ENCODE peak calls at places on chromosomes 2 and 18, in nine cellular contexts. O, Z, N, D, B, W, Q, G and J are unnamed samples. For H3K4me1, the result is how much of the 10 kb centered on the place peaks cover.

GRCh38 chr18:31634331-31634713 is 42.6 kb downstream of the TTR start:
- DNase-seq in D (no peak), N (no peak), B (no peak), W (no peak), Q (no peak), Z (no peak), G (no peak), O (no peak), J (no peak)

GRCh38 chr2:18369750-18370149 is 190.7 kb downstream of the RDH14 start:
- DNase-seq in W (no peak), O (no peak), N (no peak), Q (no peak), B (peak), Z (no peak), G (no peak), D (no peak), J (no peak)

GRCh38 chr18:58449366-58449935 is 179.4 kb downstream of the ALPK2 start:
- DNase-seq in W (no peak), Z (no peak), Q (no peak), G (no peak), O (no peak), B (no peak), D (no peak), N (no peak), J (peak)

GRCh38 chr18:37913051-37913450 is 347.5 kb upstream of the CELF4 start:
- DNase-seq in G (no peak), N (no peak), Q (no peak), D (no peak), Z (no peak), O (no peak), B (no peak), W (no peak), J (no peak)

GRCh38 chr18:63120541-63121059 is 199.0 kb downstream of the BCL2 start:
- DNase-seq in D (no peak), G (no peak), Z (no peak), W (no peak), B (no peak), O (no peak), N (no peak), Q (no peak), J (no peak)

GRCh38 chr18:72541871-72542690 is 2.1 kb downstream of the CBLN2 start:
- DNase-seq in N (no peak), D (no peak), O (no peak), Z (peak), B (no peak), Q (no peak), G (no peak), W (no peak), J (peak)

GRCh38 chr18:44681039-44681595 is 429 bp downstream of the SETBP1 start:
- DNase-seq in Z (no peak), N (no peak), O (no peak), W (no peak), B (no peak), D (no peak), Q (no peak), G (no peak), J (no peak)

GRCh38 chr2:135985018-135985825 is at the start of gene DARS1:
- DNase-seq in G (peak), N (peak), D (peak), O (peak), Z (peak), W (peak), Q (peak), B (peak), J (peak)

GRCh38 chr18:490624-491023 is 9.9 kb downstream of the COLEC12 start:
- DNase-seq in G (no peak), Z (no peak), Q (no peak), N (no peak), W (no peak), B (peak), O (no peak), D (no peak), J (no peak)

GRCh38 chr2:62923881-62924280 is 126.7 kb upstream of the OTX1 start:
- DNase-seq in O (no peak), B (no peak), Z (no peak), N (no peak), D (no peak), G (no peak), W (no peak), Q (no peak), J (no peak)

GRCh38 chr2:20231632-20232031 is 6.7 kb upstream of the SDC1 start:
- DNase-seq in G (no peak), Q (no peak), D (peak), O (no peak), B (no peak), W (no peak), N (no peak), Z (peak), J (peak)

DNA sequence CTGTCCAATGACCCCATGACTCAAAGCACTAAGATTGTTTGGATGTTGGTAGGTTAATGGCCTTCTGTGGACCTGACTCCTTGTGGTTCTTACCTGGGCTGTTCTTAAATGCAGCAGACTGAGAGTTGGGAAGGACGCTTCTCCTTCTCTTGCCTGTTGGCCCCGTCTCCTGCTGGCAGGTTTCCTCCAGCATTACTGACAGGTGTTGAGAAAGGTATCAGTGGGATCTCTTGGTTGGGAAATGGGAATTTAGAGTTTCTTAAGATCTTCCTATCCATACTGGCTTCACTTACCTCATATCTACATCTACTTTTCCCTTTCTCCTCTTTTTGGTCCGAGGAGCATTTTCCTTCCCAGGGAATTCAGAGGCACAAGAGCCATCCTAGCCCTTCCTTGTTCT is 57.9 kb downstream of the TET3 start:
- DNase-seq in O (no peak), G (no peak), Z (no peak), W (no peak), Q (no peak), D (no peak), B (no peak), N (no peak), J (no peak)
- H3K4me1 ChIP-seq in O (under half), G (under half), Z (under half), W (under half), Q (under half), D (under half), B (under half), N (under half), J (under half)

GRCh38 chr2:9644021-9644420 is 13.2 kb upstream of the YWHAQ start:
- DNase-seq in N (no peak), W (no peak), O (no peak), D (no peak), Q (no peak), B (no peak), G (no peak), Z (no peak), J (no peak)
- H3K27ac ChIP-seq in N (no peak), W (no peak), O (no peak), D (no peak), Q (no peak), B (no peak), G (no peak), Z (no peak), J (no peak)

DNA sequence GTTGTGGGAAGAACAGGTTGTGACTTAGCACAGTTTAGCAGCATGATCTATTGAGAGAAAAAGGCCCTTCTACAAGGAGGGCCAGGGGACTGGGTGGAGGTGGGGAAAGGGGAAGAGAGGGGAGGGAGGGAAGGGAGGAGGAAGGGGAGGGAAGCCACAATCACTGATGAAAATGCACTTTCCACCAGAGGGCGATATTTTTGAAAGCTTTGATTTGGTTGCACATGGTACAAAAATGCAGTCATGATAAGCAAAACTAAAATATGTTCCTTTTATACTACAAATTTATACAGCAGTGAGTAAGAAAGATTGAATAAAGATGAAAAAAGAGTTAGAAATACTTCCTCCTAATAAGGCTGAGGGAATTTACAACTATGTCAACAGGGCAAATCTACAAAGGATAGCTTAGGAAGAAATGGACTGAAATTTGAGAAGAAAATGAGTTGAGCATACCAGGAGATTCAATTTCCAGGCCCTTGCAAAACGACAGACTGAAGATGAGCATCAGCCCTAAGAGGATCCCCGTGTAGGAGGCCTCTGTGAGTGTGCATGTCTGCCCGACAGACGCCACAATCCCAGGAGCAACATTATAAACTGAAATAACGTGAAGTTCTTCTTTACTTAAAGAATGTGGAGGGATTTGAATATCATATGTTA is 17.2 kb downstream of the SH3YL1 start:
- DNase-seq in Z (peak), D (no peak), W (no peak), O (no peak), Q (no peak), G (no peak), N (no peak), B (peak), J (peak)
- H3K4me1 ChIP-seq in Z (under half), D (under half), W (under half), O (under half), Q (under half), G (under half), N (under half), B (under half), J (under half)

DNA sequence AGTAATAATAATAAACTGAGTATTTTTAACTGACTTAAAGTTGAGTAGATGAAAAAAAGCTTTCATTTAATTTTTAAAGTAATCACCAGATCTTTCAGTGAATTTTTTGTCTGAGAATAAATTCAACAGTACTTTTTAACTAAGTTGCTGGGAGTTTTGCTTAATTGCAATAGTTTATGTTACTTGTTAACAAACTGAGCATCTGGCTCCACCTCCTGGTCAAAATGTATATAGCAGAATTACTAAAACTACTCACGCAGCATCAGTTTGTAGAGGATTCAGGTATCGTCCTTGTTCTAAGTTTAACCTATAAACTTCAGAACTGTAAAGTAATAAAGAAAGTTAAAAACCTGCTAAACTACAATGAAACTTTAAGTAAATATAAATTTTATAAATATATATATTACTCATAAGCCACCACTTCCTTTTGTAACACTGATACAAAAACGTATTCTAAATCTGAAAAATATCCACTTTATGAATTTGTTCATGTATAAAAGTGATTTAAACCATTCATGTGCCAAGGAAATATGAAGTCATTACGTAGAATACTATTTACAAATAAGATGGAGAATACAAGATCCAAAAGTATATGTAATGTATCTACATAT is 21.3 kb downstream of the NOL10 start:
- DNase-seq in B (peak), G (no peak), W (no peak), O (no peak), Z (peak), D (no peak), Q (no peak), N (no peak), J (no peak)
- H3K27ac ChIP-seq in B (no peak), G (no peak), W (no peak), O (no peak), Z (no peak), D (no peak), Q (no peak), N (no peak), J (no peak)

GRCh38 chr2:101821059-101821805 is 123.7 kb downstream of the MAP4K4 start:
- DNase-seq in B (no peak), Q (no peak), G (no peak), N (no peak), D (no peak), Z (no peak), O (no peak), W (no peak), J (no peak)
- H3K4me1 ChIP-seq in B (under half), Q (under half), G (under half), N (half or more), D (half or more), Z (under half), O (under half), W (under half), J (under half)

GRCh38 chr2:190465060-190465459 is 56.9 kb downstream of the MFSD6 start:
- DNase-seq in Q (no peak), N (no peak), G (no peak), O (no peak), B (no peak), D (no peak), Z (no peak), W (no peak), J (no peak)

GRCh38 chr2:190466819-190467444 is 58.8 kb downstream of the MFSD6 start:
- DNase-seq in Z (no peak), B (no peak), W (no peak), O (no peak), G (no peak), Q (no peak), N (no peak), D (no peak), J (no peak)

GRCh38 chr2:190468814-190469569 is 60.8 kb downstream of the MFSD6 start:
- DNase-seq in N (peak), W (no peak), G (no peak), Q (no peak), O (peak), Z (no peak), B (peak), D (peak), J (no peak)

GRCh38 chr2:190469770-190470169 is 61.6 kb downstream of the MFSD6 start:
- DNase-seq in D (no peak), Q (no peak), G (no peak), W (no peak), B (peak), Z (no peak), N (no peak), O (no peak), J (no peak)

GRCh38 chr2:190467575-190468083 is 59.5 kb downstream of the MFSD6 start:
- DNase-seq in B (no peak), Q (no peak), D (no peak), Z (no peak), N (no peak), W (no peak), G (no peak), O (peak), J (no peak)
- H3K27ac ChIP-seq in B (no peak), Q (no peak), D (peak), Z (no peak), N (peak), W (peak), G (no peak), O (peak), J (no peak)

GRCh38 chr18:55317832-55318231 is 270.2 kb downstream of the TCF4 start:
- DNase-seq in W (no peak), Q (no peak), N (no peak), D (no peak), O (no peak), B (no peak), Z (no peak), G (no peak), J (no peak)

GRCh38 chr18:55318864-55319516 is 269.0 kb downstream of the TCF4 start:
- DNase-seq in G (no peak), W (no peak), Z (no peak), D (no peak), O (no peak), N (no peak), B (peak), Q (no peak), J (no peak)

GRCh38 chr18:55316615-55317184 is 271.3 kb downstream of the TCF4 start:
- DNase-seq in W (no peak), Z (no peak), Q (no peak), O (no peak), G (no peak), D (no peak), N (no peak), B (no peak), J (no peak)

GRCh38 chr18:55319517-55319905 is 268.5 kb downstream of the TCF4 start:
- DNase-seq in W (no peak), G (no peak), Q (no peak), O (no peak), B (peak), N (no peak), Z (no peak), D (no peak), J (no peak)

DNA sequence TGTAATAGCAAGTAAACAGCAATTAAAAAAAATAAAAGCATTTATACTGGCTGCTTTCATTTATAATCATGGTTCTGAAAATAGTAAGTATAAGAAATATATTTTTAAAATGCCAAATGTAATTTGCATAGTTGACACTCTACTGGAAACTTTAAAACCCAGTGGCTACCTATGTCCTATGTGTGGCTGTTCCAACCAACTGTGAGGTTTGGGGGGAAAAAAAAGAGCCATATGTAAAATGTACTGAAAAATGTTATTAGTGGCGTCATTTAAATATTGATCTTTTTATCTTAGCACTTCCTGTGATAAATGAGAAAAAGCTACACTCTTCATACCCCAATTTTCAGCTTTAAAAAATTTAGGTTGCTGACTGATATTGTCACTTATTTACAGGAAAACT is 270.7 kb downstream of the TCF4 start:
- DNase-seq in D (no peak), G (no peak), O (no peak), W (no peak), B (no peak), N (no peak), Q (no peak), Z (no peak), J (no peak)
- H3K4me1 ChIP-seq in D (half or more), G (under half), O (under half), W (under half), B (under half), N (half or more), Q (half or more), Z (half or more), J (under half)

GRCh38 chr2:191268596-191268995 is 23.4 kb downstream of the MYO1B start:
- DNase-seq in O (no peak), Z (no peak), W (no peak), G (no peak), Q (no peak), B (no peak), N (no peak), D (no peak), J (no peak)

GRCh38 chr2:191272064-191272463 is 26.9 kb downstream of the MYO1B start:
- DNase-seq in N (no peak), O (no peak), B (no peak), G (no peak), D (no peak), Z (no peak), W (no peak), Q (no peak), J (no peak)

GRCh38 chr2:191266201-191266600 is 21.0 kb downstream of the MYO1B start:
- DNase-seq in O (no peak), N (no peak), W (no peak), B (peak), Z (no peak), D (no peak), Q (no peak), G (no peak), J (no peak)

GRCh38 chr2:191274404-191274803 is 29.2 kb downstream of the MYO1B start:
- DNase-seq in O (no peak), Q (no peak), N (no peak), D (no peak), W (no peak), G (no peak), B (no peak), Z (no peak), J (no peak)

GRCh38 chr2:191270303-191271178 is 25.3 kb downstream of the MYO1B start:
- DNase-seq in D (no peak), N (no peak), Q (no peak), B (no peak), O (no peak), Z (no peak), G (no peak), W (no peak), J (no peak)
- H3K27ac ChIP-seq in D (peak), N (peak), Q (no peak), B (no peak), O (no peak), Z (no peak), G (no peak), W (peak), J (peak)

DNA sequence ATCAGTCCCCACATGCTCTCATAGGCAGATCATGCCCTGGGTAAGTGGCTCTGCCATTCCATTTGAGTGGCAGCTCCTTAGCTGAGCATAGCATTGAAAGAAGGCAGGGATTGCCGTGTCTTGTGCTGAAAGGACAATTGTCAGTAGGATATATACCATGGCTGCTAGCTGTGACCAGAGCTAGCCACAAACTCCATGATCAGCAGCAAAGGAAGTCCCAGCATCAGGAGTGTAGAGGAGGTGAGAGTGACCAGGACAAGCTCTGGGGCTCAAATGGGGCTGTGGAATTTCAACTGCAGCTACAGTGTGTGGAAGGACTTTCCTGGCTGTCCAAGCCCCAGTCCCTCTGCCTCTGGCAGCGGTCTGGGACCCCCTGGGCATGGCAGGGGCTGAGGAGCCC is 54.4 kb upstream of the LGALSL start:
- DNase-seq in G (no peak), O (no peak), W (no peak), N (no peak), B (no peak), Q (no peak), D (no peak), Z (no peak), J (no peak)
- H3K4me1 ChIP-seq in G (under half), O (under half), W (under half), N (under half), B (under half), Q (under half), D (under half), Z (under half), J (under half)